ENCODE peak calls at places on chromosomes 5 and 9, in five cellular contexts. T is T-helper 1 cell, B is HTR-8/SVneo, H is left lobe of liver, K is T-cell. Z is an unnamed sample.

GRCh38 chr9:69264526-69264925 is 60.5 kb upstream of the ENTREP1 start:
- DNase-seq in T (no peak), B (no peak), H (no peak), K (no peak), Z (no peak)

GRCh38 chr5:168793844-168794837 is 215.0 kb upstream of the PANK3 start:
- DNase-seq in T (no peak), B (no peak), H (no peak), K (no peak), Z (peak; percentile 84)

GRCh38 chr5:73998496-73998895 is 372.5 kb downstream of the ARHGEF28 start:
- DNase-seq in T (no peak), B (no peak), H (no peak), K (no peak), Z (no peak)

GRCh38 chr9:16344343-16344742 is 526.1 kb downstream of the BNC2 start:
- DNase-seq in T (no peak), B (peak; percentile 61), H (no peak), K (no peak), Z (peak; percentile 79)

GRCh38 chr5:135228236-135228635 is 170.8 kb downstream of the MACROH2A1 start:
- DNase-seq in T (no peak), B (no peak), H (no peak), K (no peak), Z (no peak)

GRCh38 chr5:119515192-119515591 is 62.9 kb downstream of the HSD17B4 start:
- DNase-seq in T (no peak), B (no peak), H (no peak), K (no peak), Z (no peak)

GRCh38 chr5:154412925-154413324 is 32.9 kb upstream of the SAP30L start:
- DNase-seq in T (no peak), B (no peak), H (no peak), K (no peak), Z (no peak)

GRCh38 chr5:92504346-92504745 is 1076.7 kb downstream of the NR2F1-AS1 start:
- DNase-seq in T (no peak), B (no peak), H (no peak), K (no peak), Z (no peak)

GRCh38 chr9:33106372-33106771 is 29.9 kb upstream of the SMU1 start:
- DNase-seq in T (no peak), B (no peak), H (no peak), K (no peak), Z (no peak)

GRCh38 chr5:146426305-146426704 is 20.8 kb upstream of the TCERG1 start:
- DNase-seq in T (no peak), B (no peak), H (no peak), K (no peak), Z (no peak)

GRCh38 chr9:106456581-106456980 is 406.4 kb upstream of the ZNF462 start:
- DNase-seq in T (no peak), B (no peak), H (no peak), K (no peak), Z (no peak)

GRCh38 chr9:88388886-88389617 is 808 bp downstream of the SPIN1 start:
- DNase-seq in T (peak; percentile 15), B (peak; percentile 51), H (peak; percentile 64), K (peak; percentile 35), Z (peak; percentile 71)

GRCh38 chr5:9269024-9269423 is 276.9 kb downstream of the SEMA5A start:
- DNase-seq in T (no peak), B (no peak), H (no peak), K (no peak), Z (peak; percentile 19)

GRCh38 chr5:29077451-29077850 is 2039.1 kb upstream of the CDH9 start:
- DNase-seq in T (no peak), B (peak; percentile 22), H (no peak), K (no peak), Z (no peak)

GRCh38 chr9:5493597-5494511 is 16.5 kb upstream of the PDCD1LG2 start:
- DNase-seq in T (no peak), B (peak; percentile 26), H (no peak), K (no peak), Z (peak; percentile 87)

GRCh38 chr5:141100243-141100805 is at the start of gene PCDHB3:
- DNase-seq in T (no peak), B (peak; percentile 78), H (no peak), K (no peak), Z (no peak)

GRCh38 chr5:108655750-108656450 is 91.8 kb upstream of the FER start:
- DNase-seq in T (no peak), B (peak; percentile 38), H (no peak), K (no peak), Z (no peak)

GRCh38 chr5:156798201-156798600 is 51.9 kb upstream of the PPP1R2B start:
- DNase-seq in T (no peak), B (no peak), H (no peak), K (no peak), Z (no peak)

GRCh38 chr5:145574889-145575573 is 260.1 kb downstream of the PRELID2 start:
- DNase-seq in T (no peak), B (no peak), H (no peak), K (no peak), Z (peak; percentile 54)

GRCh38 chr9:101387871-101388506 is 3.2 kb upstream of the BAAT start:
- DNase-seq in T (no peak), B (peak; percentile 10), H (no peak), K (no peak), Z (peak; percentile 28)

GRCh38 chr5:91150636-91151035 is 232.5 kb downstream of the ARRDC3 start:
- DNase-seq in T (no peak), B (no peak), H (no peak), K (no peak), Z (no peak)

Z was measured in RCC 7860.